ENCODE peak calls at places on chromosomes 6 and 20, in eight cellular contexts. A is stimulated activated naive CD8-positive, alpha-beta T cell treated with anti-CD3 and anti-CD28 coated beads, Interleukin-15, Interleukin-2, amounts not matched to agents 100 U/mL and 50 U/mL, for 24 hours; F is mucosa of descending colon; N is gastrocnemius medialis; D is CD4-positive, alpha-beta T cell; Z is upper lobe of right lung; O is esophagus mucosa; Q is activated naive CD8-positive, alpha-beta T cell treated with anti-CD3 and anti-CD28 coated beads, Interleukin-2, amount 10 ng/mL, durations not matched to agents 7 days and 5 days. H is an unnamed sample.

GRCh38 chr20:24147961-24148360 is 159.4 kb upstream of the GGTLC1 start:
- ATAC-seq in A (no peak), F (no peak), N (no peak), D (no peak), Z (no peak), O (no peak), Q (no peak), H (no peak)

GRCh38 chr20:63385819-63386218 is 24.7 kb upstream of the CHRNA4 start:
- ATAC-seq in A (no peak), F (no peak), N (no peak), D (no peak), Z (no peak), O (no peak), Q (no peak), H (no peak)

GRCh38 chr6:77172578-77172977 is 290.7 kb downstream of the HTR1B start:
- ATAC-seq in A (no peak), F (no peak), N (no peak), D (no peak), Z (peak), O (no peak), Q (no peak), H (no peak)

GRCh38 chr6:159053781-159054398 is 9.1 kb upstream of the TAGAP start:
- ATAC-seq in A (no peak), F (peak), N (no peak), D (peak), Z (peak), O (no peak), Q (peak), H (peak)

GRCh38 chr6:12291785-12292604 is 1.8 kb downstream of the EDN1 start:
- ATAC-seq in A (no peak), F (peak), N (no peak), D (no peak), Z (peak), O (no peak), Q (no peak), H (no peak)

GRCh38 chr20:38420232-38421085 is 14.7 kb downstream of the SNHG17 start:
- ATAC-seq in A (no peak), F (no peak), N (no peak), D (no peak), Z (no peak), O (no peak), Q (no peak), H (no peak)

GRCh38 chr20:4225778-4226177 is 210.4 kb upstream of the RNF24 start:
- ATAC-seq in A (no peak), F (no peak), N (peak), D (no peak), Z (no peak), O (no peak), Q (no peak), H (no peak)

GRCh38 chr6:111871725-111872520 is 1.3 kb downstream of the FYN start:
- ATAC-seq in A (peak), F (no peak), N (no peak), D (no peak), Z (no peak), O (no peak), Q (peak), H (no peak)

H was measured in stimulated activated memory B cell treated with anti-CD40 and anti-IgM and Interleukin-4, amounts not matched to agents 10 μg/mL and 1 μg/mL and 100 μg/mL, for 72 hours.